ENCODE peak calls at places on chromosomes 3 and 15, in four cellular contexts. One of them, this sample, is unnamed.

GRCh38 chr3:111667621-111668239 is 72.6 kb upstream of the ZBED2 start:
- DNase-seq in A549: no peak
- DNase-seq in germinal center: peak
- DNase-seq in ELR: peak
- DNase-seq in this sample: peak

GRCh38 chr3:37904614-37905047 is 43.0 kb downstream of the CTDSPL start:
- DNase-seq in germinal center: no peak
- DNase-seq in ELR: peak
- DNase-seq in A549: no peak
- DNase-seq in this sample: no peak

GRCh38 chr15:67839358-67839928 is 402 bp downstream of the RNU6-1 start:
- DNase-seq in A549: peak
- DNase-seq in germinal center: no peak
- DNase-seq in ELR: peak
- DNase-seq in this sample: peak

GRCh38 chr15:82748315-82748714 is 38.6 kb upstream of the AP3B2 start:
- DNase-seq in A549: no peak
- DNase-seq in ELR: no peak
- DNase-seq in germinal center: no peak
- DNase-seq in this sample: no peak

GRCh38 chr15:68555348-68556037 is 23.3 kb upstream of the CORO2B start:
- DNase-seq in A549: no peak
- DNase-seq in germinal center: no peak
- DNase-seq in ELR: no peak
- DNase-seq in this sample: no peak

GRCh38 chr3:99901200-99901926 is 83.7 kb downstream of the CMSS1 start:
- DNase-seq in A549: peak
- DNase-seq in ELR: peak
- DNase-seq in germinal center: no peak
- DNase-seq in this sample: no peak

GRCh38 chr3:74844428-74844827 is 230.0 kb upstream of the CNTN3 start:
- DNase-seq in germinal center: no peak
- DNase-seq in ELR: no peak
- DNase-seq in A549: no peak
- DNase-seq in this sample: no peak

GRCh38 chr3:190306513-190307163 is 15.6 kb downstream of the CLDN1 start:
- DNase-seq in ELR: no peak
- DNase-seq in A549: peak
- DNase-seq in germinal center: no peak
- DNase-seq in this sample: no peak

GRCh38 chr3:152050782-152051405 is 177.5 kb downstream of the SUCNR1 start:
- DNase-seq in germinal center: no peak
- DNase-seq in A549: no peak
- DNase-seq in ELR: no peak
- DNase-seq in this sample: no peak

GRCh38 chr3:37984051-37984450 is 6.5 kb upstream of the VILL start:
- DNase-seq in ELR: no peak
- DNase-seq in germinal center: no peak
- DNase-seq in A549: no peak
- DNase-seq in this sample: no peak

GRCh38 chr3:128845695-128846491 is 33.5 kb upstream of the ACAD9 start:
- DNase-seq in ELR: peak
- DNase-seq in A549: peak
- DNase-seq in germinal center: peak
- DNase-seq in this sample: peak

GRCh38 chr15:69921626-69922624 is 175.8 kb downstream of the TLE3 start:
- DNase-seq in ELR: no peak
- DNase-seq in A549: no peak
- DNase-seq in germinal center: peak
- DNase-seq in this sample: peak

GRCh38 chr3:124850633-124851032 is 36.5 kb downstream of the ITGB5 start:
- DNase-seq in germinal center: no peak
- DNase-seq in A549: no peak
- DNase-seq in ELR: peak
- DNase-seq in this sample: no peak

GRCh38 chr15:90291679-90292356 is 26.3 kb downstream of the NGRN start:
- DNase-seq in germinal center: peak
- DNase-seq in A549: peak
- DNase-seq in ELR: peak
- DNase-seq in this sample: peak

GRCh38 chr3:145015243-145015642 is 1043.6 kb downstream of the DIPK2A start:
- DNase-seq in A549: no peak
- DNase-seq in ELR: peak
- DNase-seq in germinal center: no peak
- DNase-seq in this sample: no peak

GRCh38 chr15:25738171-25738792 is 124.8 kb downstream of the ATP10A start:
- DNase-seq in ELR: no peak
- DNase-seq in A549: no peak
- DNase-seq in germinal center: no peak
- DNase-seq in this sample: no peak

GRCh38 chr15:99721104-99721778 is 12.0 kb downstream of the LYSMD4 start:
- DNase-seq in germinal center: no peak
- DNase-seq in A549: no peak
- DNase-seq in ELR: no peak
- DNase-seq in this sample: no peak

This sample was measured in NAMALWA.